ENCODE peak calls at places on chromosomes 6 and 20, in six cellular contexts. Q is ovary; O is heart right ventricle; G is body of pancreas; H is CD4-positive, alpha-beta memory T cell; R is hepatocyte. A is an unnamed sample. For H3K4me1 and H3K9me3, the result is how much of the 10 kb centered on the place peaks cover.

GRCh38 chr20:9136114-9136513 is 67.2 kb downstream of the PLCB4 start:
- DNase-seq in Q (no peak), O (no peak), G (no peak), H (no peak), R (no peak), A (no peak)

GRCh38 chr6:31272431-31272830 is 539 bp upstream of the HLA-C start:
- DNase-seq in Q (no peak), O (no peak), G (no peak), H (no peak), R (peak), A (no peak)

GRCh38 chr6:16420332-16420714 is 181.9 kb downstream of the GMPR start:
- DNase-seq in Q (no peak), O (no peak), G (no peak), H (no peak), R (no peak), A (no peak)

GRCh38 chr6:4396032-4396431 is 260.7 kb upstream of the ECI2 start:
- DNase-seq in Q (no peak), O (no peak), G (no peak), H (no peak), R (no peak), A (no peak)

GRCh38 chr20:40673442-40673841 is 15.6 kb downstream of the MAFB start:
- DNase-seq in Q (no peak), O (no peak), G (peak), H (no peak), R (no peak), A (no peak)

GRCh38 chr6:121485359-121485809 is 49.9 kb downstream of the GJA1 start:
- DNase-seq in Q (no peak), O (no peak), G (no peak), H (no peak), R (peak), A (no peak)

GRCh38 chr20:34111057-34111711 is 859 bp downstream of the EIF2S2 start:
- DNase-seq in Q (no peak), O (peak), G (peak), H (peak), R (peak), A (no peak)

GRCh38 chr6:144390202-144390601 is 105.1 kb downstream of the UTRN start:
- DNase-seq in Q (no peak), O (no peak), G (no peak), H (no peak), R (no peak), A (no peak)

GRCh38 chr6:28643017-28643740 is 117.5 kb downstream of the GPX5 start:
- DNase-seq in Q (no peak), O (no peak), G (no peak), H (no peak), R (peak), A (no peak)

GRCh38 chr20:58449703-58450138 is 60.7 kb downstream of the VAPB start:
- DNase-seq in Q (no peak), O (no peak), G (no peak), H (no peak), R (no peak), A (no peak)

GRCh38 chr20:40982415-40983145 is 46.0 kb upstream of the TOP1 start:
- DNase-seq in Q (no peak), O (no peak), G (no peak), H (no peak), R (no peak), A (no peak)

DNA sequence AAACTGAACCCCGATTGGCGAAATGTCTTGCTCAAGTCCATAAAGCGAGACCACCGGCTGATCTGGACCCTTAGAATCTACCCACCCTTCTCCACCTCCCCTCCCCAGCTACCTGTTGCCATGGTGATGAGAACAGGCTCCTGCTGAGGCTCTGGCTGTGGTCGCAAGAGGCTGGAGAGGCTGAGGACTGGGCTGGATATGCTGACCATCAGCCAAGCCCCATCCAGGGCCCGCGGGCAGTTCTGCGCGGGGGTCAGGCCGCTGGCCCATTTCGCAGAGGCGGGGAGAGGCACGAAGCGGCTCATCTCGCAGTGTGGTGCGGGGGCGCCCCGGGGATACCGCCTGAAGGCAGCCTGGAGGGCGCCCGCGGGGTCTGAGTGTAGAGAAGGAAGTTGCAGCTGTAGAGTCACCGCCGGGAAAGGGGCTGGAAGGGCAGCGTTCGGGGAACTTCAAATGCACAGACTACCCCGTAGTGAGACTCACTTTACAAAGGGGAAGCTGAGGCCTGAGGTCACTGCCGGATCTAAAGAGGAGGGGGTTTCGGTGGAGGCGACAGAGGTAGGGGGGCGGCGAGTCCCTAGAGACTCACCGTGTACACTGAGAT is 671 bp downstream of the TAPBP start:
- DNase-seq in Q (peak), O (peak), G (no peak), H (peak), R (peak), A (peak)
- H3K27ac ChIP-seq in Q (peak), O (peak), G (peak), H (peak), R (peak), A (peak)

GRCh38 chr6:25424303-25424702 is 145.1 kb downstream of the CARMIL1 start:
- DNase-seq in Q (no peak), O (no peak), G (no peak), H (no peak), R (no peak), A (no peak)
- H3K4me1 ChIP-seq in Q (under half), O (under half), G (under half), H (under half), R (under half), A (under half)

GRCh38 chr6:9208956-9209355 is 773.6 kb upstream of the SLC35B3 start:
- DNase-seq in Q (no peak), O (no peak), G (no peak), H (no peak), R (no peak), A (no peak)
- H3K9me3 ChIP-seq in Q (under half), O (under half), G (under half), H (under half), R (under half), A (under half)

GRCh38 chr6:132612449-132613116 is 11.5 kb downstream of the TAAR2 start:
- DNase-seq in Q (no peak), O (no peak), G (no peak), H (no peak), R (peak), A (no peak)

GRCh38 chr6:132607544-132608233 is 16.4 kb downstream of the TAAR2 start:
- DNase-seq in Q (no peak), O (no peak), G (no peak), H (no peak), R (no peak), A (no peak)

GRCh38 chr6:132614554-132614953 is 9.5 kb downstream of the TAAR2 start:
- DNase-seq in Q (no peak), O (no peak), G (no peak), H (no peak), R (no peak), A (no peak)

GRCh38 chr6:132611616-132612015 is 12.5 kb downstream of the TAAR2 start:
- DNase-seq in Q (no peak), O (no peak), G (no peak), H (no peak), R (no peak), A (no peak)
- H3K27ac ChIP-seq in Q (no peak), O (no peak), G (no peak), H (no peak), R (peak), A (no peak)

DNA sequence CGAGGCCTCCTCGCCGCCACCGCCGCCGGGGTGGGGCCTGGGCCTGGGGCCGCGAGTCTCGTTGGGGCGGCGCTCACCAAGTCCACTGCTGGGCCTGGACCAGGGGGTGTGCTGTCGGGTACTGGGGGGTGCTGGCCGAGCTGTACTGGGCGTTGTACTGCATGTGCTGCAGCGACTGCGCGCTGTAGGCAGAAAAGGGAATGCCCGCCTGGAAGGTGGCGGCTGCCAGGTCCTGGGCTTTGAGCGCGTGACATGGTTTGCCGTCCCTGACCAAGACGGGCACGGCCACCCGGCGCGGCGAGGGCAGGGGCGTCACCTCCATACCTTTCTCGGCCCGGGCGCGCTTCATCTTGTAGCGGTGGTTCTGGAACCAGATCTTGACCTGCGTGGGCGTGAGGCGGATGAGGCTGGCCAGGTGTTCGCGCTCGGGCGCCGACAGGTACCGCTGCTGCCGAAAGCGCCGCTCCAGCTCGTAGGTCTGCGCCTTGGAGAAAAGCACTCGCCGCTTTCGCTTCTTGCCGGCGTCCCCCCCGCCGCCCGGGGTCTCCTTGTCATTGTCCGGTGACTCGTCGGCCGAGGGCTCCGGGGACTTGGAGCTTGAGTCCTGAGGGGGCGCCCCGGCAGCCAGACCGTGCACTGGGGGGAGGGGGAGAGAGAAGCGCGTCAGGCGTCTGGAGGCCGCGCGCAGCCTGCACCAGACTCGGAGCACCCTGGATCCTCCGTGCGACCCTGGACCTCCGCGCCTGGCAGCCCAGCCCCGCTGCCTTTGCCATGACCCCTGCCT is 1.8 kb downstream of the NKX2-2 start:
- DNase-seq in Q (no peak), O (no peak), G (no peak), H (no peak), R (no peak), A (no peak)
- H3K4me1 ChIP-seq in Q (under half), O (under half), G (under half), H (half or more), R (under half), A (under half)

GRCh38 chr6:362231-362923 is 29.2 kb upstream of the IRF4 start:
- DNase-seq in Q (no peak), O (no peak), G (no peak), H (no peak), R (no peak), A (peak)
- H3K9me3 ChIP-seq in Q (under half), O (under half), G (under half), H (under half), R (under half), A (under half)

GRCh38 chr6:148513145-148514071 is 170.8 kb downstream of the SASH1 start:
- DNase-seq in Q (no peak), O (peak), G (no peak), H (no peak), R (no peak), A (no peak)

GRCh38 chr6:148507774-148508173 is 165.1 kb downstream of the SASH1 start:
- DNase-seq in Q (no peak), O (no peak), G (no peak), H (no peak), R (no peak), A (no peak)

GRCh38 chr6:148508401-148509151 is 165.9 kb downstream of the SASH1 start:
- DNase-seq in Q (no peak), O (no peak), G (no peak), H (no peak), R (peak), A (no peak)

GRCh38 chr6:148509789-148510581 is 167.3 kb downstream of the SASH1 start:
- DNase-seq in Q (no peak), O (peak), G (no peak), H (no peak), R (peak), A (peak)

DNA sequence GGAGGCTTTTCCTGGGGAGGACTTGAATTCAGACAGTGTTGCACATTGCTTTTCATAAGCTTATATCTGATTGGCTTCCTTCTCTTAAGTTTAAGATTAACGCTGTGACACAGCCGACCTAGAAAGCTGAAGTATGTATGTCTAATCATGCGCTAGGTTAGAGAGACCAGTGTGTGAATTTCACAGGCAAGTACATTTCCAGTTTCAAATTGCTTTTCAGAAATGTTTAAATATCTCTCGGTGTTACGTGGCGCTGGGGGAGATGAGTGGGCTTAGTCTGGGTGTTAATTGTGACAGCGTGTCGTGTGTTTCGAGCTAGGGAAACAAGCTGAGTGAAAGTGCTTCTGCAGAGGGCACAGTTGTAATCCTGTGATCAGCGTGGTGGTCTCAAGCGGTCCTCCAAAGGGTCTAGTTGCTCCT is 166.5 kb downstream of the SASH1 start:
- DNase-seq in Q (no peak), O (no peak), G (no peak), H (no peak), R (no peak), A (no peak)
- H3K27ac ChIP-seq in Q (peak), O (peak), G (peak), H (no peak), R (peak), A (peak)

DNA sequence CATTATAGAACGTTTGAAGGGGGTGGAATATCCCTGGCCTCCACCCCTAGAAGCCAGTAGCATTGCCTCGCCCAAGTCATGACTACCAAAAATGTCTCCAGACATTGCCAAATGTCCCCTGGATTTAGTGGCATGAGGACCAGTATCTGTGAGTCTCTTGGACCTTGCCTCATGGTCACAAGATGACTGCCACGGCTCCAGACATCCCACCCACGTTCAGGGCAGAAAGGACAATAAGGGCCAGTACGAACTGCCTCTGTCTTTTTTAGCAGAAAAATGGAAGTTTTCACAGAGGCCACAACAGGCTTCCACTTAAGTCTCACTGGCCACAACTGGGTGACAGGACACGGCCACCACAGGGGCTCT is 5.4 kb downstream of the RBM38 start:
- DNase-seq in Q (peak), O (no peak), G (no peak), H (no peak), R (no peak), A (no peak)
- H3K4me1 ChIP-seq in Q (under half), O (half or more), G (under half), H (half or more), R (under half), A (under half)